ENCODE peak calls at places on chromosome 2, in seven cellular contexts. J is A673; N is left lung; H is naive thymus-derived CD4-positive, alpha-beta T cell; Y is osteoblast; Q is pancreas; B is GM23338. Z is an unnamed sample. For H3K4me1, the result is how much of the 10 kb centered on the place peaks cover.

GRCh38 chr2:119260636-119261497 is 37.2 kb downstream of the STEAP3 start:
- DNase-seq in J (no peak), N (no peak), H (no peak), Y (peak), Q (no peak), B (no peak), Z (no peak)

GRCh38 chr2:21181957-21182356 is 58.2 kb downstream of the TDRD15 start:
- DNase-seq in J (no peak), N (no peak), H (no peak), Y (no peak), Q (no peak), B (no peak), Z (no peak)

GRCh38 chr2:240024766-240025165 is 376 bp downstream of the NDUFA10 start:
- DNase-seq in J (peak), N (no peak), H (no peak), Y (no peak), Q (peak), B (peak), Z (no peak)

GRCh38 chr2:204691911-204692510 is 146.7 kb downstream of the PARD3B start:
- DNase-seq in J (peak), N (no peak), H (peak), Y (peak), Q (peak), B (peak), Z (peak)

GRCh38 chr2:159188449-159188848 is 98.1 kb downstream of the WDSUB1 start:
- DNase-seq in J (no peak), N (no peak), H (no peak), Y (no peak), Q (no peak), B (no peak), Z (no peak)

GRCh38 chr2:238380785-238381184 is 45.9 kb upstream of the ASB1 start:
- DNase-seq in J (no peak), N (no peak), H (no peak), Y (peak), Q (no peak), B (peak), Z (no peak)

GRCh38 chr2:168541887-168542286 is 85.8 kb downstream of the CERS6 start:
- DNase-seq in J (no peak), N (no peak), H (no peak), Y (no peak), Q (no peak), B (no peak), Z (no peak)

GRCh38 chr2:154195644-154196221 is 324.0 kb downstream of the GALNT13 start:
- DNase-seq in J (no peak), N (no peak), H (no peak), Y (no peak), Q (no peak), B (peak), Z (no peak)

GRCh38 chr2:230866704-230867561 is 2.2 kb downstream of the ITM2C start:
- DNase-seq in J (peak), N (peak), H (peak), Y (peak), Q (no peak), B (no peak), Z (peak)

GRCh38 chr2:95387358-95387757 is 15.2 kb upstream of the FAHD2A start:
- DNase-seq in J (no peak), N (no peak), H (no peak), Y (peak), Q (no peak), B (no peak), Z (no peak)

GRCh38 chr2:120736955-120737801 is 1.5 kb downstream of the GLI2 start:
- DNase-seq in J (peak), N (no peak), H (no peak), Y (peak), Q (no peak), B (peak), Z (peak)

GRCh38 chr2:45888167-45888566 is 236.7 kb downstream of the PRKCE start:
- DNase-seq in J (no peak), N (no peak), H (no peak), Y (no peak), Q (no peak), B (no peak), Z (no peak)

GRCh38 chr2:116057538-116057937 is 1615.1 kb downstream of the DPP10 start:
- DNase-seq in J (no peak), N (no peak), H (no peak), Y (no peak), Q (no peak), B (peak), Z (no peak)

GRCh38 chr2:68907923-68908253 is 36.7 kb upstream of the BMP10 start:
- DNase-seq in J (no peak), N (no peak), H (no peak), Y (no peak), Q (no peak), B (no peak), Z (no peak)

GRCh38 chr2:217908544-217908943 is 94.3 kb downstream of the TNS1 start:
- DNase-seq in J (no peak), N (peak), H (no peak), Y (no peak), Q (no peak), B (no peak), Z (no peak)

DNA sequence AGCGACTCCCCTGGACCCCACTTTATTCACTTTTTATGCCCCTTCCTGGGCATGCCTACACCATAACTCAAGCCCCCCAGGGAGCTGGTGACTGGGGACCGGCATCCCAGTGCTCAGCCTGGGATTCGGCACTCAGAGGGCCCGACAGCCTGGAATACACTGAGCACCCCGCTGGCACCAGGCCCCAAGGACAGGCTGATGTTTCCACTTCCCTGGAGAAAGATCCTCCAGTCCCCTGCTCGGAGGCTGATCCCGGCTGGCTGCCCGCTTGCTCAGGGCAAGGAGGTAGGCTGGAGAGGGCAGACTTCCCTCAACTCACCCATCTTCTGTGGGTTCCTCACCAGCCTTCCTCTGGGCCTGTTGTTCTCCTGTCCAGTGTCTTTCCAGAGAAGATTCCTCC is 36.6 kb downstream of the ODC1 start:
- DNase-seq in J (no peak), N (no peak), H (no peak), Y (no peak), Q (no peak), B (no peak), Z (no peak)
- H3K4me1 ChIP-seq in J (under half), N (half or more), H (under half), Y (under half), Q (under half), B (under half), Z (under half)

GRCh38 chr2:178770518-178770917 is 36.7 kb downstream of the TTN start:
- DNase-seq in J (no peak), N (no peak), H (no peak), Y (no peak), Q (no peak), B (no peak), Z (no peak)

GRCh38 chr2:178764097-178764496 is 43.1 kb downstream of the TTN start:
- DNase-seq in J (no peak), N (no peak), H (no peak), Y (no peak), Q (no peak), B (no peak), Z (no peak)

GRCh38 chr2:178761759-178762371 is 45.4 kb downstream of the TTN start:
- DNase-seq in J (peak), N (no peak), H (peak), Y (no peak), Q (peak), B (peak), Z (no peak)

DNA sequence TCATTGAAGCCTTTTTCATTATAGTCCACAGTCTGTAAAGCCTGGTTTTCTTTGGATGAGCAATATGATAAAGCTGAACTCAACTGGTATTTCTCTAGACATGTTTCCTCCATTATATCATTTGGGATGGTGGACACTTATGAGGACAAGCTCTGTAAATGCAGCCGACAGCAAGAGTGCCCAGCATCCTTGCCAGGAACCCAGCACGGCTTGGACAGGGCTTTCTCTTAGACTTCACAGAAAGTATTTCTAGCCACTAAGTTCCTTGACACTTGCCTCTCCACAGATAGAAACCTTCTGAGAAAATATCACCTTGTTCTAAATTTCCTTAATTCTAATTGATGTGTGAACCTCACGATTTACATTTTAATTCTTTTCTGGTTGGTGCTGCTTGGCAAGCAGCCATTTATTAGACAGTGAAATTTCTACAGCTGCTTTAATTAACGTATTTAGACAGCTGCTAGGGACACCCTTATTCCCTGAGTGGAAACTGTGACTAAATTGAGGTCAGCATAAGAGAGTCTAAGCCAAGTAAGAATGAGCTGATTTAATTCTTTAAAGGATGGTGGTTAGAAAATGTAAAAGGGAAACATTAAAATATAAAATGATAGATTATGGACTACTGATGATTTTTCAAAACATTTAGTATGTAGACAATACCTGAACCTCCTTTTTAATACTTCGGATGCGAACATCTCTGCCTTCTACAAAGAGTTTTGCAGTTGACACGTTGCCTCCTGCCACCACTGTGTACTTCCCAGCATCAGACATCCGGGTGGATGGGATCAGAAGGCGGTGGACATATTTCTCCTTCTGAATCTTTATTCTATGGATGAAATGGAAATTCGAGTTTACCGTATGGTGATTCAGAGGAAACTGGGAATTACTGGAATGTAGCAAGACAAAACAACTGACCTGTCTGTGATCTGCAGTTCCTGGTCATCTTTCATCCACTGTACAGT is 39.8 kb downstream of the TTN start:
- DNase-seq in J (no peak), N (no peak), H (no peak), Y (no peak), Q (no peak), B (no peak), Z (no peak)
- H3K4me1 ChIP-seq in J (under half), N (under half), H (under half), Y (under half), Q (under half), B (under half), Z (under half)

DNA sequence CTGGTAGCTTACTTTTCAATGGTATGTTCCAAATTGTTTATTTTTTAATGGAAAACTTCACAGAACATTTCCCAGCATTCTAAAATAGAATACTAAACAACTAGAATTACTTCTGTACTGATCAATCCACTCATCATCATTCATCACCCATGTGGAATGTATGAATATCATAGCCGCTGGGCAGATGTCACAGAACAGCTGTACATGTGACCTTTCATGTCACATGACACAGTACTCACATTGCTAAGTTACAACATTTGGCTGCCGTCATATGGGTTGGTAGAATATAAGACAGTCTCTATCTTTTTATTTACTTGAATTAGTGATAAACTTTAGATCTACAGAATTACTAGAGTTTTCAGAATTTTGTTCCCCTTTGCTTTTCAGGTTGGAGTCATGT is 387.6 kb downstream of the ZEB2 start:
- DNase-seq in J (no peak), N (no peak), H (no peak), Y (no peak), Q (no peak), B (no peak), Z (no peak)
- H3K4me1 ChIP-seq in J (under half), N (under half), H (under half), Y (under half), Q (under half), B (under half), Z (under half)

GRCh38 chr2:108547606-108548005 is 13.3 kb downstream of the LIMS1 start:
- DNase-seq in J (no peak), N (no peak), H (no peak), Y (no peak), Q (no peak), B (no peak), Z (no peak)

GRCh38 chr2:108541451-108541850 is 7.2 kb downstream of the LIMS1 start:
- DNase-seq in J (peak), N (no peak), H (no peak), Y (no peak), Q (no peak), B (no peak), Z (no peak)

GRCh38 chr2:108538000-108538625 is 3.8 kb downstream of the LIMS1 start:
- DNase-seq in J (no peak), N (no peak), H (no peak), Y (peak), Q (no peak), B (peak), Z (no peak)

GRCh38 chr2:108536911-108537310 is 2.6 kb downstream of the LIMS1 start:
- DNase-seq in J (no peak), N (no peak), H (no peak), Y (no peak), Q (no peak), B (no peak), Z (no peak)

GRCh38 chr2:108542071-108542470 is 7.8 kb downstream of the LIMS1 start:
- DNase-seq in J (peak), N (no peak), H (no peak), Y (no peak), Q (no peak), B (no peak), Z (no peak)
- H3K4me1 ChIP-seq in J (under half), N (under half), H (under half), Y (under half), Q (under half), B (under half), Z (under half)

GRCh38 chr2:102601730-102602129 is 17.6 kb upstream of the SLC9A2 start:
- DNase-seq in J (no peak), N (no peak), H (no peak), Y (no peak), Q (no peak), B (no peak), Z (no peak)
- H3K4me1 ChIP-seq in J (under half), N (under half), H (under half), Y (under half), Q (under half), B (under half), Z (under half)

Z was measured in stomach.